ENCODE peak calls at places on chromosomes 3 and 15, in seven cellular contexts. N, A, U, Q, P, F and S are unnamed samples. For H3K9me2, the result is how much of the 10 kb centered on the place peaks cover.

GRCh38 chr3:46110701-46111493 is 83.6 kb upstream of the XCR1 start:
- DNase-seq in N (peak), A (no peak), U (peak), Q (peak), P (peak), F (peak), S (peak)

GRCh38 chr3:70248856-70249255 is 63.6 kb downstream of the MDFIC2 start:
- DNase-seq in N (no peak), A (no peak), U (no peak), Q (no peak), P (no peak), F (no peak), S (no peak)

GRCh38 chr3:178308696-178309278 is 227.4 kb upstream of the KCNMB2 start:
- DNase-seq in N (peak), A (no peak), U (no peak), Q (no peak), P (no peak), F (no peak), S (no peak)

GRCh38 chr3:18346097-18346496 is 79.0 kb downstream of the SATB1 start:
- DNase-seq in N (no peak), A (no peak), U (no peak), Q (no peak), P (no peak), F (peak), S (no peak)

GRCh38 chr3:38543602-38544001 is 47.5 kb downstream of the EXOG start:
- DNase-seq in N (no peak), A (no peak), U (no peak), Q (no peak), P (no peak), F (no peak), S (no peak)

GRCh38 chr15:90151989-90152645 is 49.0 kb upstream of the SEMA4B start:
- DNase-seq in N (no peak), A (no peak), U (no peak), Q (no peak), P (no peak), F (peak), S (no peak)

GRCh38 chr3:5197470-5198312 is 10.2 kb downstream of the EDEM1 start:
- DNase-seq in N (peak), A (no peak), U (no peak), Q (no peak), P (peak), F (peak), S (peak)

GRCh38 chr15:64749167-64749566 is 26.2 kb downstream of the RBPMS2 start:
- DNase-seq in N (peak), A (no peak), U (peak), Q (no peak), P (no peak), F (no peak), S (peak)

GRCh38 chr3:146072824-146073223 is 88.2 kb downstream of the PLOD2 start:
- DNase-seq in N (peak), A (no peak), U (no peak), Q (no peak), P (peak), F (no peak), S (no peak)

GRCh38 chr3:128079823-128080222 is 27.6 kb downstream of the SEC61A1 start:
- DNase-seq in N (no peak), A (no peak), U (no peak), Q (no peak), P (no peak), F (no peak), S (no peak)

GRCh38 chr3:54056521-54056920 is 65.8 kb upstream of the CACNA2D3 start:
- DNase-seq in N (peak), A (no peak), U (no peak), Q (no peak), P (no peak), F (no peak), S (peak)

GRCh38 chr3:49775538-49775937 is 10.8 kb downstream of the IP6K1 start:
- DNase-seq in N (no peak), A (peak), U (no peak), Q (no peak), P (no peak), F (no peak), S (no peak)

GRCh38 chr3:165346503-165346902 is 150.3 kb upstream of the SLITRK3 start:
- DNase-seq in N (no peak), A (no peak), U (no peak), Q (no peak), P (no peak), F (peak), S (no peak)
- TF ChIP-seq EZH2phosphoT487 in N (no peak), A (no peak), U (no peak), Q (no peak), P (no peak), F (no peak), S (no peak)

GRCh38 chr3:14518432-14518802 is 21.7 kb downstream of the GRIP2 start:
- DNase-seq in N (no peak), A (no peak), U (no peak), Q (no peak), P (no peak), F (no peak), S (no peak)

GRCh38 chr3:14518893-14519292 is 21.2 kb downstream of the GRIP2 start:
- DNase-seq in N (no peak), A (no peak), U (no peak), Q (no peak), P (no peak), F (no peak), S (no peak)

GRCh38 chr3:14514323-14514720 is 25.8 kb downstream of the GRIP2 start:
- DNase-seq in N (no peak), A (no peak), U (no peak), Q (no peak), P (no peak), F (peak), S (no peak)

GRCh38 chr3:14517601-14518431 is 22.3 kb downstream of the GRIP2 start:
- DNase-seq in N (no peak), A (no peak), U (no peak), Q (no peak), P (no peak), F (no peak), S (no peak)

DNA sequence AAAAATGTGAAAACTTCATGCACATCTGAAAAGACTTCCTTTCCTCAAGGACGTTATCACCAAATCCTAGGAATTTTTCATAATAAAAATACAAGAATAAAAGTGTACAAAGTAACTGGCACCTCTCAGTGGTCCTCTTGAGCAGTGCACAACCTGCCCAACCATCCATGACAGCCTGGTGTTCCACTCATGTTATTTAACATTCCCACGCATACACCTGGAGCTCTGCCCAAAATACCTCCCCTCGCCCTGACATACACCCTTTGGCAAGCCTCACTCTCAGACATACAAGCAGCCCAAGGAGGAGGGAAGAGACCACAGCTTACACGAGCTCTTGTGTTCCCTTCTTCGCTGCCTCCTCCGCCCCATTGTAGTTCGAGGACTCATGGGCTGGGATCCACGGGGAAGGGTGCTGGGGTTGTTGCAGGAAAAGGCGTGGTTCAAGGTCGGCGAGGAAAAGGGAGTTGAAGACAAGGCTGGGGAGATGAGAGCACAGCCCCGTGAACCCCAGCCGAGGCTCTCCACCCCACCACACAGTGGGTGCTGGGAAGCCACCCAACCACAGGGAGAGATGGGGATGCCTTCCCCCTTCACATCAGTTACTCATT is 23.3 kb downstream of the GRIP2 start:
- DNase-seq in N (no peak), A (no peak), U (no peak), Q (no peak), P (no peak), F (no peak), S (no peak)
- H3K9me2 ChIP-seq in N (under half), A (under half), U (under half), Q (under half), P (under half), F (under half), S (under half)

DNA sequence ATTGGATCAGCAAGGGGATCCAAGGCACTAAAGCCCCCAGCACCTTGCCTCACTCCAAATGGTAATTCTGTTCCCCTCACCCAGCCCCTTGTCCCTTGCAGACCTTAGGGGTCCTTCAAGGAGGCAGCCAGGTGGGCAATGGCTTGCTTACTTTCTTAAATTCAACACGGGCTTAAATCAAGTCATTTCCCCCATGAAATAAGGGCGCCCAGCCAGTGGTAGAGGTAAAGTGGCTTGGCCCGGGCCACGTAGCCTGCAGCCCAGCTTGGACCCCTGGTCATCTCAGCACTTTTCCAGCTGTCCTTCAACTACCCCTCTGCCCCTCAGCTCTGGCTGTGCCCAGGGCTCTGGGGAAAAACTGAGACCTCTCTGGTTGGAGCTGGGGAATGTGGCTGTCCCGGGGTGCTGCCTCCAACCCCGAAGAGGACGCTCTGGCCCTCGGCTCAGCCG is 1.2 kb downstream of the PSTPIP1 start:
- DNase-seq in N (no peak), A (no peak), U (no peak), Q (no peak), P (no peak), F (no peak), S (no peak)
- H2AFZ ChIP-seq in N (peak), A (peak), U (no peak), Q (no peak), P (no peak), F (no peak), S (no peak)

DNA sequence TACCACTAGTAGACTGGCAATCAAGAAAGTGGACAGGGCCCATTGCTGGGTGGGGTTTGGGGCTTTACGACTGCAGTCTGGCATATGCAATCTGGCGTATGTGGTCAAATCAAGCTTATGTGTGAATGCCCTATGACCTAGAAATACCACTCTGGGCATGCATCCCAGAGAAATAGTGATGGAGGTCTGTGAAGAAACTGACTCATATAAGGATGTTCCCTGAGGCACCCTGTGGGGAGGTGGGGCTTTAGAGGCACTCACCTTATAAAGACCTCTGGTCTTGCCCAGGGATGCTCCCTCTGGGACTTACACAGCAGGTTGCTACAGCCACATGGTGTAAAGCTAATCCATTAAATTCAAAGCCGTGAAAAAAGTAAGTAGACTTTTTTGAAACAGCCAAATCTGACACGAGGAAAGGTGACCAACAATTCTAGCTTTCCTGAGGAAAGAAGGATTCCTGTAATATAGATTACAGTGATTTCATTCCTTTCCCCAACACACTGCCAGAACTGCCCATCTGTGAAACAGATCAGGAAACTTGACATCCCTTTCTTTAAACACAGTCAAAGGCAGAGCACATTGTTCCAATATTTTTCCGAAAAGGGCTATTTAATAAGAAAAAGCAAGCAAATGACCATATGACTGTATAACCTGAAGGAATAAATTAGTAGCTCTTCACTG is 13.6 kb downstream of the RARRES1 start:
- DNase-seq in N (peak), A (no peak), U (peak), Q (peak), P (no peak), F (no peak), S (peak)
- TF ChIP-seq EZH2phosphoT487 in N (peak), A (no peak), U (no peak), Q (no peak), P (no peak), F (no peak), S (no peak)

GRCh38 chr3:22977650-22978289 is 225.4 kb upstream of the UBE2E2 start:
- DNase-seq in N (no peak), A (no peak), U (no peak), Q (no peak), P (peak), F (no peak), S (no peak)

GRCh38 chr3:22981176-22981575 is 222.0 kb upstream of the UBE2E2 start:
- DNase-seq in N (no peak), A (no peak), U (no peak), Q (no peak), P (no peak), F (no peak), S (no peak)

GRCh38 chr3:22979581-22979980 is 223.5 kb upstream of the UBE2E2 start:
- DNase-seq in N (no peak), A (no peak), U (no peak), Q (no peak), P (peak), F (no peak), S (peak)

GRCh38 chr3:22981861-22982260 is 221.3 kb upstream of the UBE2E2 start:
- DNase-seq in N (no peak), A (no peak), U (no peak), Q (no peak), P (no peak), F (no peak), S (no peak)

DNA sequence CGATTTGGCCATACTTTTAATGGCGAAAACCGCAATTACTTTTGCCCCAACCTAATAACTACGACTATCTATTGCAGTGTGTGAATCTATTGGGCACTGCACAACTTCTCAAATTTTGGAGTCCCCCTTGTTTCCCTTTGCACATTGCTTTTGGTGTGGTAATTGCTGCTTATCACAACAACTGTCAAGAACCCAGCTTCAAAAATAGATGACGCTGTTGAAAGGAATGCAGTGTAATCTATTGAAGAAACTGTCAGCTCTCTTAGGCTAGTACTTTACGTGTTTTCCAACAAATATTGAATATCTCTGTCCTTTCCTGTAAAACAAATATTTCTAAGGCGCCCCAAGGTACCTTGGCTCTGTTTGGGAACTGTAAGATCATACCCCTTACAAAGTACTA is 222.8 kb upstream of the UBE2E2 start:
- DNase-seq in N (no peak), A (no peak), U (no peak), Q (no peak), P (no peak), F (no peak), S (no peak)
- H3K9me2 ChIP-seq in N (under half), A (under half), U (under half), Q (under half), P (under half), F (under half), S (under half)

DNA sequence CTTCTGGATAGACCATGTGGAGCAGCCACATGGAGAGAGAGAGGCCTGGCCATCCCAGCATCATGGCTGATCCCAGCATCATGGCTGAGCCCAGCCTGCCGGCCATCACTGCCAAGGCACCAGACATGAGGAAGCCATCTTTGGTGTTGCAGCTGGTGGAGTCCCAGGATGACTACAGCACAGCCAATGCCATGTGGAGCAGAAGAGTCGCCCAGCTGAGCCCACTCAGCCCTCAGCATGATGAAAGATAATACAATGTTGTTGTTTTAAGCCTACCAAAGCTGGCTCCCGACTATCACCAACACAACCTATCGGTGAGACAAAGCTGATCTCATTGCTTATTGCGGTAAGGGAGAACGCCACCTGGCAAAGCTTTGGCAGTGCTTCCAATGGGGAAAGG is 18.4 kb downstream of the HES1 start:
- DNase-seq in N (no peak), A (no peak), U (no peak), Q (no peak), P (no peak), F (no peak), S (no peak)
- H2AFZ ChIP-seq in N (no peak), A (no peak), U (no peak), Q (no peak), P (no peak), F (no peak), S (no peak)

GRCh38 chr15:59997070-59997701 is 6.9 kb upstream of the FOXB1 start:
- DNase-seq in N (no peak), A (peak), U (no peak), Q (no peak), P (peak), F (peak), S (peak)
- TF ChIP-seq EZH2phosphoT487 in N (no peak), A (peak), U (peak), Q (no peak), P (no peak), F (no peak), S (no peak)

GRCh38 chr3:170918715-170919114 is 10.3 kb upstream of the EIF5A2 start:
- DNase-seq in N (no peak), A (no peak), U (no peak), Q (no peak), P (no peak), F (peak), S (no peak)
- H3K9me2 ChIP-seq in N (under half), A (under half), U (under half), Q (under half), P (under half), F (under half), S (under half)

GRCh38 chr3:79506751-79507150 is 261.0 kb downstream of the ROBO1 start:
- DNase-seq in N (no peak), A (no peak), U (peak), Q (no peak), P (no peak), F (no peak), S (no peak)
- H2AFZ ChIP-seq in N (no peak), A (no peak), U (no peak), Q (no peak), P (no peak), F (no peak), S (no peak)